ENCODE peak calls at places on chromosomes 4 and X, in ten cellular contexts. U is Right ventricle myocardium superior; N is NCI-H510A treated with DMSO at 0.1 percent for 48 hours; R is left cardiac atrium; I is tibial artery; D is psoas muscle; S is GDM1; A is activated CD4-positive, CD25-positive, alpha-beta regulatory T cell treated with anti-CD3 and anti-CD28 coated beads, Interleukin-2, amount 50 U/mL, for 72 hours; Z is activated naive CD4-positive, alpha-beta T cell; X is smooth muscle cell of the brain vasculature. P is an unnamed sample.

GRCh38 chr4:168656055-168656660 is 159.3 kb downstream of the PALLD start:
- DNase-seq in U (no peak), N (no peak), R (no peak), I (no peak), D (no peak), S (no peak), A (no peak), Z (no peak), X (no peak), P (no peak)

GRCh38 chrX:72540318-72540717 is 32.3 kb downstream of the HDAC8 start:
- DNase-seq in U (no peak), N (peak), R (no peak), I (no peak), D (no peak), S (no peak), A (no peak), Z (no peak), X (no peak), P (peak)

GRCh38 chrX:149129767-149130166 is 375.3 kb downstream of the IDS start:
- DNase-seq in U (no peak), N (no peak), R (no peak), I (no peak), D (no peak), S (no peak), A (no peak), Z (no peak), X (no peak), P (peak)

GRCh38 chr4:112075129-112075753 is 70.0 kb upstream of the FAM241A start:
- DNase-seq in U (no peak), N (peak), R (no peak), I (no peak), D (no peak), S (no peak), A (no peak), Z (no peak), X (no peak), P (peak)

GRCh38 chr4:38489924-38490639 is 173.9 kb upstream of the KLF3 start:
- DNase-seq in U (no peak), N (no peak), R (peak), I (no peak), D (no peak), S (no peak), A (no peak), Z (no peak), X (peak), P (peak)

GRCh38 chr4:70903282-70903603 is 1.1 kb downstream of the MOB1B start:
- DNase-seq in U (no peak), N (no peak), R (no peak), I (no peak), D (no peak), S (no peak), A (no peak), Z (no peak), X (no peak), P (peak)

GRCh38 chrX:20139966-20140365 is 1.7 kb downstream of the EIF1AX start:
- DNase-seq in U (no peak), N (no peak), R (no peak), I (no peak), D (no peak), S (no peak), A (no peak), Z (no peak), X (no peak), P (no peak)

GRCh38 chr4:172666711-172667368 is 501.8 kb upstream of the GALNT7 start:
- DNase-seq in U (no peak), N (no peak), R (no peak), I (no peak), D (no peak), S (no peak), A (no peak), Z (no peak), X (no peak), P (no peak)

GRCh38 chr4:185880571-185880970 is 68.6 kb upstream of the SORBS2 start:
- DNase-seq in U (no peak), N (peak), R (no peak), I (no peak), D (no peak), S (no peak), A (no peak), Z (no peak), X (no peak), P (peak)

GRCh38 chr4:182192511-182193181 is 50.6 kb upstream of the TENM3 start:
- DNase-seq in U (no peak), N (no peak), R (no peak), I (no peak), D (no peak), S (no peak), A (no peak), Z (no peak), X (no peak), P (no peak)

GRCh38 chr4:123849495-123849894 is 452.9 kb downstream of the SPRY1 start:
- DNase-seq in U (no peak), N (peak), R (no peak), I (no peak), D (no peak), S (no peak), A (no peak), Z (no peak), X (no peak), P (peak)

GRCh38 chr4:15702941-15703403 is at the start of gene BST1:
- DNase-seq in U (peak), N (no peak), R (peak), I (peak), D (peak), S (no peak), A (peak), Z (no peak), X (no peak), P (peak)

GRCh38 chr4:85756938-85757337 is 282.0 kb downstream of the ARHGAP24 start:
- DNase-seq in U (no peak), N (no peak), R (no peak), I (no peak), D (no peak), S (no peak), A (no peak), Z (no peak), X (no peak), P (peak)

GRCh38 chr4:30770049-30770549 is 49.9 kb downstream of the PCDH7 start:
- DNase-seq in U (no peak), N (no peak), R (no peak), I (no peak), D (no peak), S (no peak), A (no peak), Z (no peak), X (no peak), P (peak)

GRCh38 chr4:134313591-134313990 is 112.0 kb upstream of the PABPC4L start:
- DNase-seq in U (no peak), N (no peak), R (no peak), I (no peak), D (no peak), S (no peak), A (no peak), Z (no peak), X (no peak), P (no peak)

GRCh38 chrX:26651755-26652154 is 435.8 kb downstream of the MAGEB5 start:
- DNase-seq in U (no peak), N (no peak), R (no peak), I (no peak), D (no peak), S (no peak), A (no peak), Z (no peak), X (no peak), P (no peak)

GRCh38 chrX:48511561-48511960 is 2.8 kb downstream of the PORCN start:
- DNase-seq in U (no peak), N (no peak), R (no peak), I (no peak), D (no peak), S (no peak), A (no peak), Z (no peak), X (no peak), P (peak)

GRCh38 chr4:122012735-122013134 is 60.9 kb upstream of the TRPC3 start:
- DNase-seq in U (no peak), N (no peak), R (no peak), I (no peak), D (no peak), S (no peak), A (no peak), Z (no peak), X (no peak), P (no peak)

GRCh38 chr4:186727977-186728519 is 4.4 kb upstream of the FAT1 start:
- DNase-seq in U (no peak), N (no peak), R (no peak), I (no peak), D (no peak), S (no peak), A (no peak), Z (no peak), X (no peak), P (peak)

GRCh38 chr4:82951196-82951595 is 50.7 kb downstream of the THAP9 start:
- DNase-seq in U (no peak), N (no peak), R (no peak), I (no peak), D (no peak), S (no peak), A (no peak), Z (no peak), X (no peak), P (no peak)

GRCh38 chr4:15362541-15362940 is 65.3 kb upstream of the C1QTNF7 start:
- DNase-seq in U (no peak), N (no peak), R (no peak), I (no peak), D (no peak), S (no peak), A (no peak), Z (no peak), X (no peak), P (no peak)

GRCh38 chr4:26692014-26692726 is 108.3 kb downstream of the TBC1D19 start:
- DNase-seq in U (no peak), N (no peak), R (no peak), I (no peak), D (no peak), S (no peak), A (no peak), Z (no peak), X (no peak), P (no peak)

GRCh38 chr4:149175549-149175948 is 640.1 kb downstream of the IQCM start:
- DNase-seq in U (no peak), N (no peak), R (no peak), I (no peak), D (no peak), S (no peak), A (no peak), Z (no peak), X (no peak), P (no peak)

GRCh38 chrX:38154818-38155217 is 65.9 kb downstream of the SRPX start:
- DNase-seq in U (no peak), N (no peak), R (no peak), I (peak), D (no peak), S (no peak), A (no peak), Z (no peak), X (no peak), P (no peak)

GRCh38 chrX:80765226-80765625 is 44.5 kb downstream of the BRWD3 start:
- DNase-seq in U (no peak), N (no peak), R (no peak), I (no peak), D (no peak), S (no peak), A (no peak), Z (no peak), X (no peak), P (no peak)

GRCh38 chrX:46770817-46771163 is 11.9 kb upstream of the SLC9A7 start:
- DNase-seq in U (no peak), N (no peak), R (no peak), I (no peak), D (no peak), S (no peak), A (no peak), Z (no peak), X (no peak), P (no peak)

GRCh38 chr4:145679520-145679919 is 426 bp upstream of the C4orf51 start:
- DNase-seq in U (peak), N (peak), R (peak), I (peak), D (peak), S (no peak), A (no peak), Z (no peak), X (peak), P (peak)

GRCh38 chr4:25065451-25065850 is 34.7 kb upstream of the LGI2 start:
- DNase-seq in U (no peak), N (peak), R (no peak), I (no peak), D (no peak), S (no peak), A (no peak), Z (no peak), X (no peak), P (peak)

GRCh38 chrX:115642895-115643530 is 82.0 kb downstream of the PLS3 start:
- DNase-seq in U (no peak), N (peak), R (no peak), I (peak), D (no peak), S (peak), A (peak), Z (no peak), X (peak), P (peak)

GRCh38 chr4:73721419-73721818 is 18.9 kb upstream of the CXCL8 start:
- DNase-seq in U (no peak), N (no peak), R (no peak), I (no peak), D (no peak), S (no peak), A (no peak), Z (no peak), X (no peak), P (no peak)

P was measured in left kidney.